ENCODE peak calls at places on chromosome 19, in seven cellular contexts. One of them, this sample, is unnamed.

GRCh38 chr19:16113727-16114126 is 2.0 kb downstream of the RAB8A start:
- DNase-seq in progenitor cell of endocrine pancreas: no peak
- DNase-seq in epithelial cell of proximal tubule: no peak
- DNase-seq in MV-4-11: peak
- DNase-seq in stimulated activated CD8-positive, alpha-beta memory T cell treated with anti-CD3 and anti-CD28 coated beads, Interleukin-7, amount 100 ng/mL, for 1 hour: no peak
- DNase-seq in Calu3: no peak
- DNase-seq in ovary: no peak
- DNase-seq in this sample: no peak

GRCh38 chr19:33235269-33235995 is 9.8 kb upstream of the SLC7A10 start:
- DNase-seq in progenitor cell of endocrine pancreas: peak
- DNase-seq in epithelial cell of proximal tubule: no peak
- DNase-seq in MV-4-11: peak
- DNase-seq in stimulated activated CD8-positive, alpha-beta memory T cell treated with anti-CD3 and anti-CD28 coated beads, Interleukin-7, amount 100 ng/mL, for 1 hour: peak
- DNase-seq in Calu3: peak
- DNase-seq in ovary: peak
- DNase-seq in this sample: peak

GRCh38 chr19:5045956-5046338 is 77.0 kb downstream of the KDM4B start:
- DNase-seq in progenitor cell of endocrine pancreas: no peak
- DNase-seq in epithelial cell of proximal tubule: no peak
- DNase-seq in MV-4-11: no peak
- DNase-seq in stimulated activated CD8-positive, alpha-beta memory T cell treated with anti-CD3 and anti-CD28 coated beads, Interleukin-7, amount 100 ng/mL, for 1 hour: no peak
- DNase-seq in Calu3: no peak
- DNase-seq in ovary: no peak
- DNase-seq in this sample: no peak

GRCh38 chr19:49017666-49018351 is 918 bp upstream of the LHB start:
- DNase-seq in progenitor cell of endocrine pancreas: peak
- DNase-seq in epithelial cell of proximal tubule: no peak
- DNase-seq in MV-4-11: peak
- DNase-seq in stimulated activated CD8-positive, alpha-beta memory T cell treated with anti-CD3 and anti-CD28 coated beads, Interleukin-7, amount 100 ng/mL, for 1 hour: peak
- DNase-seq in Calu3: peak
- DNase-seq in ovary: no peak
- DNase-seq in this sample: peak

GRCh38 chr19:16013181-16013850 is 63.0 kb upstream of the TPM4 start:
- DNase-seq in progenitor cell of endocrine pancreas: no peak
- DNase-seq in epithelial cell of proximal tubule: no peak
- DNase-seq in MV-4-11: no peak
- DNase-seq in stimulated activated CD8-positive, alpha-beta memory T cell treated with anti-CD3 and anti-CD28 coated beads, Interleukin-7, amount 100 ng/mL, for 1 hour: no peak
- DNase-seq in Calu3: no peak
- DNase-seq in ovary: no peak
- DNase-seq in this sample: no peak

GRCh38 chr19:38273499-38273898 is 9.1 kb downstream of the SPINT2 start:
- DNase-seq in progenitor cell of endocrine pancreas: no peak
- DNase-seq in epithelial cell of proximal tubule: no peak
- DNase-seq in MV-4-11: no peak
- DNase-seq in stimulated activated CD8-positive, alpha-beta memory T cell treated with anti-CD3 and anti-CD28 coated beads, Interleukin-7, amount 100 ng/mL, for 1 hour: no peak
- DNase-seq in Calu3: peak
- DNase-seq in ovary: no peak
- DNase-seq in this sample: no peak

GRCh38 chr19:6925801-6926751 is 38.7 kb downstream of the ADGRE1 start:
- DNase-seq in progenitor cell of endocrine pancreas: no peak
- DNase-seq in epithelial cell of proximal tubule: no peak
- DNase-seq in MV-4-11: peak
- DNase-seq in stimulated activated CD8-positive, alpha-beta memory T cell treated with anti-CD3 and anti-CD28 coated beads, Interleukin-7, amount 100 ng/mL, for 1 hour: no peak
- DNase-seq in Calu3: no peak
- DNase-seq in ovary: no peak
- DNase-seq in this sample: peak

GRCh38 chr19:16301999-16302694 is 22.5 kb upstream of the KLF2 start:
- DNase-seq in progenitor cell of endocrine pancreas: no peak
- DNase-seq in epithelial cell of proximal tubule: peak
- DNase-seq in MV-4-11: no peak
- DNase-seq in stimulated activated CD8-positive, alpha-beta memory T cell treated with anti-CD3 and anti-CD28 coated beads, Interleukin-7, amount 100 ng/mL, for 1 hour: no peak
- DNase-seq in Calu3: peak
- DNase-seq in ovary: no peak
- DNase-seq in this sample: no peak

GRCh38 chr19:29687244-29687896 is 22.1 kb downstream of the PLEKHF1 start:
- DNase-seq in progenitor cell of endocrine pancreas: no peak
- DNase-seq in epithelial cell of proximal tubule: no peak
- DNase-seq in MV-4-11: peak
- DNase-seq in stimulated activated CD8-positive, alpha-beta memory T cell treated with anti-CD3 and anti-CD28 coated beads, Interleukin-7, amount 100 ng/mL, for 1 hour: no peak
- DNase-seq in Calu3: no peak
- DNase-seq in ovary: no peak
- DNase-seq in this sample: peak

GRCh38 chr19:40695881-40696280 is 5.4 kb upstream of the NUMBL start:
- DNase-seq in progenitor cell of endocrine pancreas: no peak
- DNase-seq in epithelial cell of proximal tubule: no peak
- DNase-seq in MV-4-11: no peak
- DNase-seq in stimulated activated CD8-positive, alpha-beta memory T cell treated with anti-CD3 and anti-CD28 coated beads, Interleukin-7, amount 100 ng/mL, for 1 hour: no peak
- DNase-seq in Calu3: no peak
- DNase-seq in ovary: no peak
- DNase-seq in this sample: no peak

GRCh38 chr19:4288091-4288777 is 9.2 kb downstream of the SHD start:
- DNase-seq in progenitor cell of endocrine pancreas: no peak
- DNase-seq in epithelial cell of proximal tubule: no peak
- DNase-seq in MV-4-11: no peak
- DNase-seq in stimulated activated CD8-positive, alpha-beta memory T cell treated with anti-CD3 and anti-CD28 coated beads, Interleukin-7, amount 100 ng/mL, for 1 hour: no peak
- DNase-seq in Calu3: no peak
- DNase-seq in ovary: no peak
- DNase-seq in this sample: no peak

GRCh38 chr19:43634877-43635560 is 4.6 kb downstream of the CADM4 start:
- DNase-seq in progenitor cell of endocrine pancreas: no peak
- DNase-seq in epithelial cell of proximal tubule: no peak
- DNase-seq in MV-4-11: no peak
- DNase-seq in stimulated activated CD8-positive, alpha-beta memory T cell treated with anti-CD3 and anti-CD28 coated beads, Interleukin-7, amount 100 ng/mL, for 1 hour: no peak
- DNase-seq in Calu3: no peak
- DNase-seq in ovary: peak
- DNase-seq in this sample: no peak

GRCh38 chr19:42197375-42197817 is 20.1 kb downstream of the DEDD2 start:
- DNase-seq in progenitor cell of endocrine pancreas: no peak
- DNase-seq in epithelial cell of proximal tubule: no peak
- DNase-seq in MV-4-11: peak
- DNase-seq in stimulated activated CD8-positive, alpha-beta memory T cell treated with anti-CD3 and anti-CD28 coated beads, Interleukin-7, amount 100 ng/mL, for 1 hour: no peak
- DNase-seq in Calu3: peak
- DNase-seq in ovary: no peak
- DNase-seq in this sample: no peak

GRCh38 chr19:2607712-2608601 is 94.5 kb downstream of the GNG7 start:
- DNase-seq in progenitor cell of endocrine pancreas: no peak
- DNase-seq in epithelial cell of proximal tubule: no peak
- DNase-seq in MV-4-11: no peak
- DNase-seq in stimulated activated CD8-positive, alpha-beta memory T cell treated with anti-CD3 and anti-CD28 coated beads, Interleukin-7, amount 100 ng/mL, for 1 hour: peak
- DNase-seq in Calu3: no peak
- DNase-seq in ovary: no peak
- DNase-seq in this sample: no peak

GRCh38 chr19:47471733-47472457 is at the start of gene SLC8A2:
- DNase-seq in progenitor cell of endocrine pancreas: peak
- DNase-seq in epithelial cell of proximal tubule: no peak
- DNase-seq in MV-4-11: peak
- DNase-seq in stimulated activated CD8-positive, alpha-beta memory T cell treated with anti-CD3 and anti-CD28 coated beads, Interleukin-7, amount 100 ng/mL, for 1 hour: no peak
- DNase-seq in Calu3: peak
- DNase-seq in ovary: peak
- DNase-seq in this sample: peak

GRCh38 chr19:44447864-44448674 is at the start of gene ZNF229:
- DNase-seq in progenitor cell of endocrine pancreas: peak
- DNase-seq in epithelial cell of proximal tubule: peak
- DNase-seq in MV-4-11: peak
- DNase-seq in stimulated activated CD8-positive, alpha-beta memory T cell treated with anti-CD3 and anti-CD28 coated beads, Interleukin-7, amount 100 ng/mL, for 1 hour: peak
- DNase-seq in Calu3: peak
- DNase-seq in ovary: peak
- DNase-seq in this sample: peak

GRCh38 chr19:42051166-42052115 is 18.6 kb downstream of the GRIK5 start:
- DNase-seq in progenitor cell of endocrine pancreas: no peak
- DNase-seq in epithelial cell of proximal tubule: no peak
- DNase-seq in MV-4-11: no peak
- DNase-seq in stimulated activated CD8-positive, alpha-beta memory T cell treated with anti-CD3 and anti-CD28 coated beads, Interleukin-7, amount 100 ng/mL, for 1 hour: no peak
- DNase-seq in Calu3: peak
- DNase-seq in ovary: no peak
- DNase-seq in this sample: no peak

GRCh38 chr19:55443045-55443823 is at the start of gene SHISA7:
- DNase-seq in progenitor cell of endocrine pancreas: no peak
- DNase-seq in epithelial cell of proximal tubule: no peak
- DNase-seq in MV-4-11: peak
- DNase-seq in stimulated activated CD8-positive, alpha-beta memory T cell treated with anti-CD3 and anti-CD28 coated beads, Interleukin-7, amount 100 ng/mL, for 1 hour: no peak
- DNase-seq in Calu3: no peak
- DNase-seq in ovary: no peak
- DNase-seq in this sample: no peak

GRCh38 chr19:1172353-1173159 is 1.5 kb downstream of the SBNO2 start:
- DNase-seq in progenitor cell of endocrine pancreas: no peak
- DNase-seq in epithelial cell of proximal tubule: no peak
- DNase-seq in MV-4-11: no peak
- DNase-seq in stimulated activated CD8-positive, alpha-beta memory T cell treated with anti-CD3 and anti-CD28 coated beads, Interleukin-7, amount 100 ng/mL, for 1 hour: no peak
- DNase-seq in Calu3: peak
- DNase-seq in ovary: no peak
- DNase-seq in this sample: peak

GRCh38 chr19:17205237-17206140 is 9.7 kb upstream of the USE1 start:
- DNase-seq in progenitor cell of endocrine pancreas: peak
- DNase-seq in epithelial cell of proximal tubule: no peak
- DNase-seq in MV-4-11: peak
- DNase-seq in stimulated activated CD8-positive, alpha-beta memory T cell treated with anti-CD3 and anti-CD28 coated beads, Interleukin-7, amount 100 ng/mL, for 1 hour: no peak
- DNase-seq in Calu3: peak
- DNase-seq in ovary: peak
- DNase-seq in this sample: peak

GRCh38 chr19:871446-872265 is 12.2 kb downstream of the CFD start:
- DNase-seq in progenitor cell of endocrine pancreas: no peak
- DNase-seq in epithelial cell of proximal tubule: no peak
- DNase-seq in MV-4-11: no peak
- DNase-seq in stimulated activated CD8-positive, alpha-beta memory T cell treated with anti-CD3 and anti-CD28 coated beads, Interleukin-7, amount 100 ng/mL, for 1 hour: no peak
- DNase-seq in Calu3: no peak
- DNase-seq in ovary: peak
- DNase-seq in this sample: peak

GRCh38 chr19:29873024-29873800 is 61.4 kb downstream of the CCNE1 start:
- DNase-seq in progenitor cell of endocrine pancreas: peak
- DNase-seq in epithelial cell of proximal tubule: no peak
- DNase-seq in MV-4-11: no peak
- DNase-seq in stimulated activated CD8-positive, alpha-beta memory T cell treated with anti-CD3 and anti-CD28 coated beads, Interleukin-7, amount 100 ng/mL, for 1 hour: peak
- DNase-seq in Calu3: peak
- DNase-seq in ovary: peak
- DNase-seq in this sample: no peak

GRCh38 chr19:12949363-12950284 is 4.0 kb downstream of the RAD23A start:
- DNase-seq in progenitor cell of endocrine pancreas: no peak
- DNase-seq in epithelial cell of proximal tubule: no peak
- DNase-seq in MV-4-11: no peak
- DNase-seq in stimulated activated CD8-positive, alpha-beta memory T cell treated with anti-CD3 and anti-CD28 coated beads, Interleukin-7, amount 100 ng/mL, for 1 hour: no peak
- DNase-seq in Calu3: no peak
- DNase-seq in ovary: no peak
- DNase-seq in this sample: no peak

GRCh38 chr19:44644391-44645016 is 794 bp downstream of the PVR start:
- DNase-seq in progenitor cell of endocrine pancreas: no peak
- DNase-seq in epithelial cell of proximal tubule: no peak
- DNase-seq in MV-4-11: no peak
- DNase-seq in stimulated activated CD8-positive, alpha-beta memory T cell treated with anti-CD3 and anti-CD28 coated beads, Interleukin-7, amount 100 ng/mL, for 1 hour: no peak
- DNase-seq in Calu3: peak
- DNase-seq in ovary: no peak
- DNase-seq in this sample: peak

GRCh38 chr19:15227261-15227660 is 5.0 kb downstream of the EPHX3 start:
- DNase-seq in progenitor cell of endocrine pancreas: no peak
- DNase-seq in epithelial cell of proximal tubule: no peak
- DNase-seq in MV-4-11: no peak
- DNase-seq in stimulated activated CD8-positive, alpha-beta memory T cell treated with anti-CD3 and anti-CD28 coated beads, Interleukin-7, amount 100 ng/mL, for 1 hour: no peak
- DNase-seq in Calu3: no peak
- DNase-seq in ovary: no peak
- DNase-seq in this sample: no peak

GRCh38 chr19:29843180-29844051 is 31.6 kb downstream of the CCNE1 start:
- DNase-seq in progenitor cell of endocrine pancreas: no peak
- DNase-seq in epithelial cell of proximal tubule: no peak
- DNase-seq in MV-4-11: no peak
- DNase-seq in stimulated activated CD8-positive, alpha-beta memory T cell treated with anti-CD3 and anti-CD28 coated beads, Interleukin-7, amount 100 ng/mL, for 1 hour: no peak
- DNase-seq in Calu3: no peak
- DNase-seq in ovary: peak
- DNase-seq in this sample: no peak

GRCh38 chr19:16702123-16702522 is 17.5 kb upstream of the NWD1 start:
- DNase-seq in progenitor cell of endocrine pancreas: no peak
- DNase-seq in epithelial cell of proximal tubule: no peak
- DNase-seq in MV-4-11: peak
- DNase-seq in stimulated activated CD8-positive, alpha-beta memory T cell treated with anti-CD3 and anti-CD28 coated beads, Interleukin-7, amount 100 ng/mL, for 1 hour: no peak
- DNase-seq in Calu3: no peak
- DNase-seq in ovary: no peak
- DNase-seq in this sample: peak

GRCh38 chr19:15913830-15914229 is 16.0 kb upstream of the CYP4F2 start:
- DNase-seq in progenitor cell of endocrine pancreas: no peak
- DNase-seq in epithelial cell of proximal tubule: no peak
- DNase-seq in MV-4-11: no peak
- DNase-seq in stimulated activated CD8-positive, alpha-beta memory T cell treated with anti-CD3 and anti-CD28 coated beads, Interleukin-7, amount 100 ng/mL, for 1 hour: no peak
- DNase-seq in Calu3: no peak
- DNase-seq in ovary: no peak
- DNase-seq in this sample: no peak

GRCh38 chr19:39175564-39175963 is 21.2 kb upstream of the NCCRP1 start:
- DNase-seq in progenitor cell of endocrine pancreas: no peak
- DNase-seq in epithelial cell of proximal tubule: no peak
- DNase-seq in MV-4-11: no peak
- DNase-seq in stimulated activated CD8-positive, alpha-beta memory T cell treated with anti-CD3 and anti-CD28 coated beads, Interleukin-7, amount 100 ng/mL, for 1 hour: no peak
- DNase-seq in Calu3: no peak
- DNase-seq in ovary: no peak
- DNase-seq in this sample: no peak

GRCh38 chr19:53076984-53077383 is 26.2 kb downstream of the ZNF160 start:
- DNase-seq in progenitor cell of endocrine pancreas: peak
- DNase-seq in epithelial cell of proximal tubule: no peak
- DNase-seq in MV-4-11: no peak
- DNase-seq in stimulated activated CD8-positive, alpha-beta memory T cell treated with anti-CD3 and anti-CD28 coated beads, Interleukin-7, amount 100 ng/mL, for 1 hour: no peak
- DNase-seq in Calu3: no peak
- DNase-seq in ovary: no peak
- DNase-seq in this sample: no peak

GRCh38 chr19:318509-318774 is 26.2 kb downstream of the MIER2 start:
- DNase-seq in progenitor cell of endocrine pancreas: no peak
- DNase-seq in epithelial cell of proximal tubule: no peak
- DNase-seq in MV-4-11: no peak
- DNase-seq in stimulated activated CD8-positive, alpha-beta memory T cell treated with anti-CD3 and anti-CD28 coated beads, Interleukin-7, amount 100 ng/mL, for 1 hour: no peak
- DNase-seq in Calu3: no peak
- DNase-seq in ovary: no peak
- DNase-seq in this sample: no peak

GRCh38 chr19:18586311-18586710 is 2.3 kb upstream of the REX1BD start:
- DNase-seq in progenitor cell of endocrine pancreas: no peak
- DNase-seq in epithelial cell of proximal tubule: no peak
- DNase-seq in MV-4-11: peak
- DNase-seq in stimulated activated CD8-positive, alpha-beta memory T cell treated with anti-CD3 and anti-CD28 coated beads, Interleukin-7, amount 100 ng/mL, for 1 hour: no peak
- DNase-seq in Calu3: no peak
- DNase-seq in ovary: no peak
- DNase-seq in this sample: no peak

GRCh38 chr19:43432866-43433673 is 18.4 kb downstream of the TEX101 start:
- DNase-seq in progenitor cell of endocrine pancreas: peak
- DNase-seq in epithelial cell of proximal tubule: no peak
- DNase-seq in MV-4-11: peak
- DNase-seq in stimulated activated CD8-positive, alpha-beta memory T cell treated with anti-CD3 and anti-CD28 coated beads, Interleukin-7, amount 100 ng/mL, for 1 hour: peak
- DNase-seq in Calu3: peak
- DNase-seq in ovary: no peak
- DNase-seq in this sample: peak

This sample was measured in HCEC 1CT.